ENCODE peak calls at places on chromosome 16, in ten cellular contexts. G is ELF-1; B is AG08396; A is cardiac septum; V is T-helper 17 cell; U is NCI-H2081; M is DMS79; F is EL; J is stimulated activated CD8-positive, alpha-beta memory T cell treated with anti-CD3 and anti-CD28 coated beads, Interleukin-12 subunit alpha, Interleukin-12 subunit beta, amount 100 ng/mL, for 4 hours; E is neural crest cell. L is an unnamed sample.

GRCh38 chr16:4529085-4530060 is 9.2 kb downstream of the CDIP1 start:
- DNase-seq in G (peak), B (peak), A (no peak), V (no peak), U (no peak), M (peak), F (peak), J (no peak), E (no peak), L (no peak)

GRCh38 chr16:57503366-57503765 is 17.1 kb upstream of the DOK4 start:
- DNase-seq in G (peak), B (no peak), A (no peak), V (no peak), U (peak), M (peak), F (no peak), J (no peak), E (no peak), L (peak)

GRCh38 chr16:27256861-27257260 is 11.7 kb downstream of the NSMCE1 start:
- DNase-seq in G (no peak), B (no peak), A (no peak), V (no peak), U (no peak), M (no peak), F (no peak), J (no peak), E (no peak), L (no peak)

GRCh38 chr16:61246592-61246991 is 789.6 kb downstream of the CDH8 start:
- DNase-seq in G (no peak), B (no peak), A (no peak), V (no peak), U (no peak), M (no peak), F (no peak), J (no peak), E (no peak), L (no peak)

GRCh38 chr16:27636453-27637200 is 86.7 kb downstream of the KATNIP start:
- DNase-seq in G (no peak), B (no peak), A (no peak), V (no peak), U (no peak), M (no peak), F (no peak), J (no peak), E (no peak), L (peak)

GRCh38 chr16:85965125-85965524 is 66.2 kb downstream of the IRF8 start:
- DNase-seq in G (no peak), B (no peak), A (no peak), V (no peak), U (no peak), M (no peak), F (no peak), J (no peak), E (no peak), L (no peak)

GRCh38 chr16:3514621-3515020 is 13.8 kb downstream of the CLUAP1 start:
- DNase-seq in G (no peak), B (peak), A (no peak), V (no peak), U (no peak), M (no peak), F (peak), J (no peak), E (no peak), L (no peak)

GRCh38 chr16:27175888-27176287 is 27.4 kb upstream of the KDM8 start:
- DNase-seq in G (peak), B (no peak), A (no peak), V (no peak), U (no peak), M (no peak), F (no peak), J (no peak), E (no peak), L (no peak)

GRCh38 chr16:72894291-72895151 is 153.4 kb downstream of the ZFHX3 start:
- DNase-seq in G (no peak), B (peak), A (no peak), V (no peak), U (peak), M (no peak), F (peak), J (no peak), E (no peak), L (peak)

GRCh38 chr16:19184823-19185509 is 16.9 kb downstream of the SYT17 start:
- DNase-seq in G (no peak), B (no peak), A (no peak), V (no peak), U (no peak), M (no peak), F (no peak), J (no peak), E (no peak), L (no peak)

GRCh38 chr16:67249178-67249759 is 490 bp downstream of the SLC9A5 start:
- DNase-seq in G (no peak), B (no peak), A (no peak), V (no peak), U (no peak), M (no peak), F (peak), J (no peak), E (no peak), L (no peak)

GRCh38 chr16:90061437-90061836 is 15.7 kb downstream of the PRDM7 start:
- DNase-seq in G (no peak), B (no peak), A (no peak), V (no peak), U (no peak), M (no peak), F (no peak), J (no peak), E (no peak), L (no peak)